ENCODE peak calls at places on chromosomes 2 and 18, in nine cellular contexts. P, A, Y, N, C, B, U, T and F are unnamed samples.

GRCh38 chr2:39128919-39129391 is 8.1 kb upstream of the SOS1 start:
- DNase-seq in Y (no peak), T (no peak), P (peak; percentile 42), A (no peak), B (peak; percentile 52), U (no peak), C (no peak), N (no peak), F (no peak)

GRCh38 chr2:219214141-219214540 is 4.6 kb downstream of the ABCB6 start:
- DNase-seq in N (no peak), P (no peak), C (no peak), T (no peak), U (no peak), Y (no peak), B (no peak), A (no peak), F (no peak)

GRCh38 chr2:80459028-80459427 is 154.5 kb upstream of the LRRTM1 start:
- DNase-seq in U (no peak), B (peak; percentile 55), T (no peak), A (no peak), Y (no peak), C (no peak), P (no peak), N (no peak), F (no peak)

GRCh38 chr2:45983213-45983612 is 314.0 kb upstream of the EPAS1 start:
- DNase-seq in A (no peak), P (no peak), U (no peak), Y (no peak), B (no peak), C (no peak), N (no peak), T (no peak), F (no peak)

GRCh38 chr2:108297436-108298141 is 8.9 kb downstream of the SULT1C2 start:
- DNase-seq in Y (no peak), P (no peak), T (no peak), A (no peak), U (no peak), N (no peak), C (no peak), B (peak; percentile 73), F (no peak)

GRCh38 chr2:164831887-164832286 is 9.7 kb downstream of the COBLL1 start:
- DNase-seq in B (no peak), A (no peak), Y (no peak), U (no peak), P (no peak), C (no peak), T (no peak), N (no peak), F (no peak)

GRCh38 chr18:63850010-63850409 is 37.5 kb upstream of the SERPINB2 start:
- DNase-seq in A (no peak), P (peak; percentile 74), Y (no peak), B (peak; percentile 79), T (no peak), N (peak; percentile 15), C (no peak), U (peak; percentile 76), F (no peak)

GRCh38 chr2:107681946-107682345 is 144.7 kb upstream of the RGPD4 start:
- DNase-seq in P (no peak), N (no peak), C (no peak), U (peak; percentile 33), A (no peak), Y (no peak), B (no peak), T (no peak), F (no peak)

GRCh38 chr2:64594563-64594989 is 59.1 kb downstream of the SERTAD2 start:
- DNase-seq in B (peak; percentile 92), Y (no peak), C (no peak), T (no peak), N (no peak), A (no peak), P (no peak), U (no peak), F (no peak)

GRCh38 chr2:32805104-32806095 is 141.4 kb upstream of the LTBP1 start:
- DNase-seq in B (peak; percentile 69), A (no peak), Y (no peak), T (no peak), N (no peak), C (no peak), P (no peak), U (no peak), F (no peak)

GRCh38 chr2:59806486-59806885 is 747.0 kb downstream of the BCL11A start:
- DNase-seq in B (no peak), Y (no peak), N (no peak), A (no peak), T (no peak), P (peak; percentile 1), U (no peak), C (no peak), F (no peak)

GRCh38 chr2:148058641-148059040 is 37.8 kb downstream of the MBD5 start:
- DNase-seq in N (no peak), U (no peak), C (no peak), B (no peak), A (no peak), P (no peak), Y (no peak), T (no peak), F (no peak)

GRCh38 chr18:40867452-40867851 is 1087.6 kb upstream of the PIK3C3 start:
- DNase-seq in C (no peak), P (no peak), T (no peak), Y (no peak), U (no peak), N (no peak), A (no peak), B (peak; percentile 46), F (no peak)

GRCh38 chr18:78596794-78597193 is 382.8 kb upstream of the SALL3 start:
- DNase-seq in A (no peak), P (no peak), Y (no peak), N (no peak), T (no peak), B (no peak), C (no peak), U (peak; percentile 32), F (no peak)

GRCh38 chr2:73759287-73759764 is 20.6 kb downstream of the DUSP11 start:
- DNase-seq in B (no peak), Y (no peak), A (no peak), C (no peak), N (peak; percentile 84), U (no peak), T (no peak), P (no peak), F (no peak)

GRCh38 chr18:8218263-8218662 is 391.0 kb upstream of the RAB12 start:
- DNase-seq in N (no peak), U (peak; percentile 37), T (no peak), A (no peak), P (no peak), C (no peak), Y (no peak), B (no peak), F (no peak)

DNA sequence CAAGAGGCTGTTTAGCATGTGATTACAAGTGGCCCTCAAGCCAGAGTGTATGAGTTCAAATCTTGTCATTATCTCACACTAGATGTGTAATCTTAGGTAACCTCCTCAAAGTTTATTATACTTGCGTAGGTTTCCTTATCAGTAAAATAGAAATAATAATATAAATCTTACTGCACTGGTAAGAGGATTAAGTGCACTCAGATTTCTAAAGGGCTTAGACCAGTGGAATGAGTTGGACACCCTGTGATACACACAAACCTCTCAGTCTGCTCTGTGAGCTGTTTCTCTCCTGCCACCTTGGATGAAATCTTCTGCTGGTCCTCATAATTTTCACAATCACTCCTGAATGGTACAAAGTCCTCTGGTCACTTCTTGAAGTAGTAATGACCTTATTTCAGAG is 145.4 kb upstream of the ZNF516 start:
- DNase-seq in Y (no peak), A (no peak), N (no peak), U (no peak), T (no peak), P (no peak), C (no peak), B (no peak), F (no peak)
- H3K27ac ChIP-seq in Y (no peak overlapping the region), A (no peak overlapping the region), N (no peak overlapping the region), U (no peak overlapping the region), T (no peak overlapping the region), P (no peak overlapping the region), C (no peak overlapping the region), B (no peak overlapping the region), F (no peak overlapping the region)

GRCh38 chr2:152395132-152396024 is 60.4 kb downstream of the FMNL2 start:
- DNase-seq in Y (no peak), C (no peak), P (no peak), A (no peak), B (no peak), T (no peak), U (no peak), N (no peak), F (no peak)
- H3K4me3 ChIP-seq in Y (peak overlapping the region; percentile 24), C (peak overlapping the region; percentile 18), P (no peak overlapping the region), A (peak overlapping the region; percentile 13), B (no peak overlapping the region), T (no peak overlapping the region), U (no peak overlapping the region), N (no peak overlapping the region), F (peak overlapping the region; percentile 65)

GRCh38 chr2:20113004-20113796 is 61.8 kb upstream of the LAPTM4A start:
- DNase-seq in B (no peak), C (no peak), T (no peak), A (no peak), P (no peak), U (no peak), N (no peak), Y (no peak), F (no peak)

GRCh38 chr2:20118051-20118450 is 66.6 kb upstream of the LAPTM4A start:
- DNase-seq in U (no peak), T (no peak), A (no peak), C (no peak), N (no peak), P (no peak), Y (no peak), B (no peak), F (no peak)

GRCh38 chr2:20111311-20112131 is 60.1 kb upstream of the LAPTM4A start:
- DNase-seq in U (no peak), T (no peak), N (no peak), Y (no peak), B (no peak), P (no peak), A (no peak), C (no peak), F (no peak)

GRCh38 chr2:20113986-20114938 is 62.8 kb upstream of the LAPTM4A start:
- DNase-seq in B (peak; percentile 47), Y (no peak), C (no peak), A (no peak), P (no peak), T (no peak), U (no peak), N (no peak), F (no peak)

DNA sequence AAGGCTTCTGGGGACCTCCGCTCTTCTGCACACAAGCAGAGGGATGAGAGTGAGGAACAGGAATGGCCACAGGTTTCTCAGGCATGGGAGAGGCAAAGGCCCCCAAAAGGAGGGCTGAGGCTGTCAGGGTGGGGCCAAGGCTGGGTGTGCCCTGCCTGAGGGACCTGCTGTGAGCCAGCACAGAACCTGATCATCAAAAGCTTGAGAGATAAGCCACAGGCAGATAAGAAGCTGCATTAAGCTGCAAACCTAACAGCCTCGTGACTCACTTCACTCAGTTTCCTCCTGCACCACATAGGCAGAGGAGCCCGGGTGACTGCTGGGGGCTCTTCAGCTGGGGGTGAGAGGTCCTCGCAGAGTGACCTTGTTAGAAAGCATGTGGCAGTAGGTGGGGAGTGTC is 64.5 kb upstream of the LAPTM4A start:
- DNase-seq in Y (no peak), A (no peak), T (no peak), P (no peak), C (no peak), U (no peak), B (no peak), N (no peak), F (no peak)
- H3K27ac ChIP-seq in Y (no peak overlapping the region), A (no peak overlapping the region), T (no peak overlapping the region), P (no peak overlapping the region), C (no peak overlapping the region), U (no peak overlapping the region), B (no peak overlapping the region), N (no peak overlapping the region), F (no peak overlapping the region)

GRCh38 chr2:29000954-29001353 is 19.9 kb downstream of the TOGARAM2 start:
- DNase-seq in U (no peak), B (no peak), N (no peak), P (no peak), C (no peak), T (no peak), Y (no peak), A (no peak), F (no peak)
- H3K4me3 ChIP-seq in U (no peak overlapping the region), B (no peak overlapping the region), N (no peak overlapping the region), P (no peak overlapping the region), C (no peak overlapping the region), T (no peak overlapping the region), Y (no peak overlapping the region), A (no peak overlapping the region), F (no peak overlapping the region)